ENCODE peak calls at places on chromosomes 16 and 17, in ten cellular contexts. Z, C, E, O, U, X, A, H, N and P are unnamed samples.

GRCh38 chr17:8122923-8123694 is 797 bp downstream of the HES7 start:
- DNase-seq in E (peak), Z (peak), H (peak), X (no peak), U (no peak), C (no peak), N (peak), O (no peak), A (no peak), P (peak)

GRCh38 chr17:48554412-48555090 is 9.6 kb upstream of the HOXB2 start:
- DNase-seq in H (no peak), O (no peak), C (no peak), A (no peak), E (peak), N (peak), U (no peak), X (no peak), Z (no peak), P (no peak)

GRCh38 chr16:12323007-12323699 is 346.6 kb downstream of the SNX29 start:
- DNase-seq in H (peak), O (no peak), Z (no peak), C (no peak), E (no peak), X (no peak), U (no peak), A (no peak), N (peak), P (no peak)

GRCh38 chr16:27286446-27286845 is 17.9 kb upstream of the NSMCE1 start:
- DNase-seq in H (no peak), X (peak), Z (peak), A (peak), U (peak), C (no peak), E (no peak), N (no peak), O (peak), P (no peak)

GRCh38 chr16:66714659-66715307 is 18.2 kb upstream of the CMTM4 start:
- DNase-seq in Z (no peak), U (no peak), N (no peak), O (no peak), A (no peak), E (no peak), C (no peak), H (no peak), X (no peak), P (no peak)

GRCh38 chr17:78485416-78486168 is 91.6 kb downstream of the DNAH17 start:
- DNase-seq in C (no peak), X (no peak), A (no peak), H (no peak), E (no peak), U (no peak), Z (no peak), O (no peak), N (no peak), P (no peak)

GRCh38 chr16:54931041-54931756 is 534 bp downstream of the IRX5 start:
- DNase-seq in O (no peak), U (peak), H (peak), A (peak), X (no peak), E (peak), Z (peak), C (no peak), N (peak), P (no peak)

GRCh38 chr17:72967963-72968585 is 124.4 kb downstream of the SLC39A11 start:
- DNase-seq in Z (no peak), O (no peak), U (no peak), H (no peak), A (no peak), X (no peak), C (no peak), E (no peak), N (no peak), P (no peak)

GRCh38 chr17:78583091-78583490 is 5.9 kb upstream of the DNAH17 start:
- DNase-seq in U (peak), H (no peak), N (peak), O (no peak), C (no peak), E (no peak), A (no peak), X (peak), Z (no peak), P (no peak)

GRCh38 chr16:72848045-72848410 is 199.9 kb downstream of the ZFHX3 start:
- DNase-seq in Z (no peak), C (no peak), U (no peak), X (no peak), A (no peak), O (no peak), H (no peak), E (no peak), N (no peak), P (no peak)

GRCh38 chr17:65561394-65562205 is at the start of gene AXIN2:
- DNase-seq in Z (peak), O (peak), C (peak), N (peak), X (peak), H (peak), A (peak), U (peak), E (peak), P (peak)
- TF ChIP-seq CTCF in Z (peak), O (no peak), C (no peak), N (peak), X (peak), H (no peak), A (peak), U (peak), E (no peak), P (no peak)

GRCh38 chr17:76132574-76133338 is 8.3 kb downstream of the FOXJ1 start:
- DNase-seq in U (peak), H (no peak), C (peak), E (no peak), X (peak), A (no peak), Z (no peak), N (peak), O (no peak), P (no peak)
- TF ChIP-seq CTCF in U (no peak), H (no peak), C (no peak), E (no peak), X (no peak), A (no peak), Z (no peak), N (no peak), O (no peak), P (no peak)

DNA sequence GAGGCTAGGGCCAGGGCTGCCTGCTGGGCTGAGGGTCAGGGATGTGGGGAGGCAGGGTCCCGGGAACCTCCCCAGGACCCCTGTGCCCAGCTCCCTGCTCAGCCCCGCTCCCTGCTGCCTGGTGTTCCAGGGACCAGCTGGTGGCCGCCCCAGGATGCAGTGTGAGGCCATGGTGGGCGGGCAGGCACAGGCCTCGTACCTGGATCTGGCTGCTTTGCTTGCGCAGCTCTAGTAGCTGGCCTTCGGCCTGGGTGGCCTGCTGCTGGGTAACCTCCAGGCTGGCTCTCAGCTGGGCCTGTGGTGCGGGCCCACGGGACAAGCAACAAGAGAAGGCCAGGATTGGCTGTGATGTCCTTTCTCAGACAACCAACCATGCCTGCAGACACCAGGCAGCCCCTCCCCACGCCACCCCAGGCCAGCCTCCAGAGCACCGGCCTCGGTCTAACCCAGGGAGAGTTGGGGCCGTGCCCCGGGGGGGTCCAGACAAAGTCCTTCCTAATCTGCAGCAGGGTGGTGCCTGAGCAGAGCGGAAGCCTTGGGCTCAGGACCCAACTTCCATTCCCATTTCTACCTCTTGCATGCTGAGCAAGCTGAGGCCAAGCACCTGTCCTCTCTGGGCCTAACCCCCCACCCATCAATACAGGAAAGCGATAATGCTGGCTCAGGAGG is 4.1 kb downstream of the TRIM65 start:
- DNase-seq in A (no peak), N (no peak), Z (no peak), O (no peak), C (no peak), X (no peak), E (no peak), H (no peak), U (no peak), P (no peak)
- TF ChIP-seq CTCF in A (no peak), N (no peak), Z (no peak), O (no peak), C (no peak), X (no peak), E (no peak), H (no peak), U (no peak), P (no peak)

GRCh38 chr16:57667526-57668258 is 414 bp upstream of the ADGRG3 start:
- DNase-seq in O (no peak), C (peak), N (no peak), U (peak), Z (no peak), A (no peak), X (no peak), H (no peak), E (no peak), P (no peak)
- TF ChIP-seq CTCF in O (no peak), C (no peak), N (peak), U (peak), Z (peak), A (peak), X (no peak), H (peak), E (no peak), P (no peak)

GRCh38 chr17:37358830-37359681 is 16.7 kb upstream of the C17orf78 start:
- DNase-seq in Z (peak), A (peak), E (peak), X (peak), C (peak), H (peak), U (peak), N (peak), O (peak), P (peak)
- TF ChIP-seq CTCF in Z (peak), A (peak), E (no peak), X (peak), C (no peak), H (no peak), U (no peak), N (peak), O (no peak), P (no peak)

GRCh38 chr17:50501054-50501453 is 7.2 kb upstream of the MYCBPAP start:
- DNase-seq in Z (peak), C (no peak), O (no peak), H (no peak), A (peak), N (no peak), X (no peak), E (peak), U (peak), P (no peak)
- TF ChIP-seq CTCF in Z (peak), C (no peak), O (peak), H (no peak), A (peak), N (peak), X (peak), E (peak), U (peak), P (no peak)

DNA sequence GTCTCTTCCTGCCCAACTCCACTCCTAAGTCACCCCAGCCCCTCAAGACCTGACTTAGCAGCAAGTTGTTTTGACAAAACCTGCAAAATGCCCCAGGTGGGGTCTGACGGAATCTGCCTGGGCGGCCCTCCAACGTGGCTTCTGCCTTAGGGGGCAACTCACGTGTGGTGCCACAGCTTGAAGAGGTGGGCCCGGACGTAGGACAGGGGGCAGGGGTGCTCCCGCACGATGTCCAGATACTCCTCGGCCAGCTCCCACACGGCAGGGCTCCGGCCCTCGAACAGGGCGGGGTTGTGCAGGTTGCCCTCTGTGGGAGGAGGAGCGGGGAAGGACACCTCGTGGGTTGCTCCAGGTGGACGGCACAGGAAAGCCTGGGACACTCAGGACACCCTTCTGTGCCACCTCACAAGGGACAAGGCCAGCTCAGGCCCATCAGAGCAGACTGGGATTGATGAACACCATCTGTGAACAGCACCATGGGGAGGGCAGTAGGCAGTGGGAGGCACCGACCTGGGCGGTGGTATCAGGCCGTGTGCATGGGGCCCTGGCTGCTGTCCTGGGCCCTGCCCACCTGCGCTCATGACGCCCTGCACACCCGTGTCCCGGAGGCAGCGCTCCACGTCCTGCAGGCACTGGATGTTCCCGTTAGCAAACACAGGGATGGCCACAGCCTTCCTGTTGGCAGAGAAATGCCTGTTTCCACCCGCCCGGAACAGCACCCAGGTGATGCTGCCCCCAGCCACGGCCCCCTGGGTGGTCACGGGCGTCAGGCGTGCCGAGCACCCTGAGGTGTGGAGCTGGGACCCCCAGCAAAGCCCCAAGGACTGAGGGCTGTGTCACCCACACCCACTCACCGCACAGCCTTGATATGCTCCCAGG is 4.3 kb downstream of the DUS1L start:
- DNase-seq in C (no peak), H (no peak), N (no peak), E (no peak), Z (no peak), X (no peak), U (no peak), A (no peak), O (no peak), P (no peak)
- TF ChIP-seq CTCF in C (no peak), H (no peak), N (no peak), E (no peak), Z (no peak), X (no peak), U (no peak), A (no peak), O (no peak), P (no peak)

GRCh38 chr17:29407856-29408255 is 17.7 kb downstream of the TAOK1 start:
- DNase-seq in E (no peak), C (no peak), O (no peak), X (no peak), N (no peak), U (no peak), A (no peak), Z (no peak), H (no peak), P (no peak)

GRCh38 chr17:29409963-29410362 is 19.8 kb downstream of the TAOK1 start:
- DNase-seq in U (no peak), H (no peak), N (no peak), O (no peak), X (no peak), A (no peak), Z (no peak), E (no peak), C (no peak), P (no peak)

DNA sequence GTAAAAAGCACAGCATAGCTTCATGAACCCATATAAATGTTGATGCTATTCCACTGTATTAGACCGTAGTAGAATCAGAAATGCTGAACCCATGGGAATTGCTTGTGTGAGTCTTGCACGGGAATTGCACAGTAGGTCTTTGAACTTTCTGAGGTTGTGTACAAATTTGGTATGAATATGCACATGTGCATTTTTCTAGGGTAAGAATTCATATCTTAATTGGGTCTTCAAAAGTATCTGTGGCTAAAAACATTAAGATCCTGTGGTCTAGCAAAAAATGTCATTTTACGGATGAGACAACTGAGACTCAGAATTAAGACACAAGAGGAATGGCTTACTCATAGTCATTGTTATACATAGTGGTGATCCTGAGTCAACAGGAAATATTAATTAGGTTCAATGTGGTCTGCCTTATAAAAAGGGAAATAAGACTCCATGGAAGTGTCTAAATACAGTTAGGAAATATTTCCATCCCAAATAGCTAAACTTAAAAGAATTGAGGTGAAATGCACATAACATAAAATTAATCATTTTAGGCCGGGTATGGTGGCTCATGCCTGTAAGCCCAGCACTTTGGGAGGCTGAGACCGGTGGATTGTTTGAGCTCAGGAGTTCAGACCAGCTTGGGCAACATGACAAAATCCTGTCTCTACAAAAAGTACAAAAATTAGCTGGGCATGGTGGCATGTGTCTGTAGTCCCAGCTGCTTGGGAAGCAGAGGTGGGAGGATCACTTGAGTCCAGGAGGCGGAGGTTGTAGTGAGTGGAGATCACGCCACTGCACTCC is 22.8 kb downstream of the TAOK1 start:
- DNase-seq in O (peak), C (no peak), E (no peak), A (peak), Z (peak), H (no peak), X (peak), N (no peak), U (peak), P (no peak)
- TF ChIP-seq CTCF in O (no peak), C (no peak), E (no peak), A (no peak), Z (no peak), H (no peak), X (no peak), N (no peak), U (no peak), P (no peak)

GRCh38 chr17:68906638-68907037 is 48.6 kb downstream of the ABCA8 start:
- DNase-seq in A (no peak), Z (peak), H (no peak), X (no peak), U (peak), N (peak), E (no peak), O (no peak), C (no peak), P (no peak)
- TF ChIP-seq CTCF in A (peak), Z (peak), H (no peak), X (peak), U (peak), N (peak), E (peak), O (peak), C (no peak), P (no peak)

DNA sequence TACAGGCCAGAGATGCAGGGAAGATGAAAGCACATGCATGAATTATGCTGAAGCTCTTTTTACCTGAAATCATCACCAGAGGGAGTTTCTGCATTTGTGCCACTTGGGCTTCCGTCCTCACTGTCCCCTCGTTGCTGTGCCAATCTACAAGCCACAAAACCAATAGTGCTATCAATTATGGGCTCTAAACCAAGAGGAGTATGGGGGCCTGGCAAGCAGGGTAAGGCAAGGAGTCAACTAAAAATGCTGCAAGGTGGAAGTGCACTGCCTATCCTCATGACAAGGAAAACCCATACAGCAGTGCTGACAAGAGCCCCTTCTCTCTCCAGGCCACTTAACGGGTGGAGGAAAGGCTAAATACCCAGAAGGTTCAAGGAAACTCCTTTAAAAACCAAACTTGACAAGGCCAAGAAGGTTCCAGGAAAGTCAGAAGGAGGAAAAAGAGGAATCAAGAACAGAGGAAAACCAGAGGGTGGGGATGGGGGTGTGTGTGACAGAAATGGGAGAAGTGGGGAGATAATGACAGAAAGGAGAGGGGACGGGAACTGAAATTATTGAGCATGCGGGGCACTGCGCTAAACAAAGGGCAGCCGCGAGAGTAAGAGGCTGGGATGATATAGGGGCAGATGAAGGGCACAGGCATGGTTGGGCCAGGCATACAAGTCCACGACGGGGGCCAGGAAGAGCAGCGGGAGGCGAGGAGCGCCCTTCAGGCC is 674 bp downstream of the C17orf75 start:
- DNase-seq in E (no peak), U (no peak), A (peak), C (no peak), Z (no peak), X (no peak), H (peak), O (no peak), N (no peak), P (peak)
- TF ChIP-seq CTCF in E (no peak), U (no peak), A (peak), C (no peak), Z (no peak), X (no peak), H (no peak), O (no peak), N (peak), P (no peak)